ENCODE peak calls at places on chromosomes 16 and 17, in seven cellular contexts. X is adrenal gland; W is KBM-7; P is mesothelial cell of epicardium; T is T-helper 2 cell; S is kidney tubule cell; F is stimulated activated CD8-positive, alpha-beta memory T cell treated with anti-CD3 and anti-CD28 coated beads, Interleukin-12 subunit alpha, Interleukin-12 subunit beta, amount 100 ng/mL, for 4 hours. O is an unnamed sample.

GRCh38 chr17:72561266-72561665 is 440.4 kb downstream of the SOX9 start:
- DNase-seq in P (no peak), T (no peak), W (no peak), X (no peak), S (no peak), F (no peak), O (no peak)

GRCh38 chr16:66668777-66669444 is 27.6 kb downstream of the CMTM4 start:
- DNase-seq in X (no peak), W (no peak), T (no peak), S (no peak), P (no peak), F (no peak), O (no peak)

GRCh38 chr16:80051040-80051439 is 450.5 kb upstream of the MAF start:
- DNase-seq in X (no peak), P (no peak), T (no peak), W (no peak), F (no peak), S (no peak), O (no peak)

GRCh38 chr17:76281573-76282371 is 16.6 kb downstream of the UBALD2 start:
- DNase-seq in T (no peak), P (no peak), W (no peak), S (no peak), X (no peak), F (no peak), O (no peak)

GRCh38 chr17:65987988-65988387 is 203.9 kb downstream of the CEP112 start:
- DNase-seq in P (no peak), X (no peak), F (no peak), S (peak; percentile 58), W (peak; percentile 47), T (no peak), O (peak; percentile 55)

GRCh38 chr16:71407731-71408130 is 34.1 kb downstream of the TLE7 start:
- DNase-seq in P (no peak), F (no peak), W (peak; percentile 59), X (no peak), T (no peak), S (no peak), O (no peak)

GRCh38 chr16:82641336-82641984 is 14.7 kb downstream of the CDH13 start:
- DNase-seq in X (no peak), P (no peak), W (no peak), T (no peak), F (no peak), S (peak; percentile 42), O (peak; percentile 34)

GRCh38 chr16:3256146-3256875 is at the start of gene MEFV:
- DNase-seq in S (peak; percentile 32), T (no peak), X (no peak), W (no peak), F (no peak), P (no peak), O (peak; percentile 10)

GRCh38 chr16:56606071-56606687 is 2.2 kb upstream of the MT2A start:
- DNase-seq in X (peak; percentile 82), F (no peak), P (no peak), W (no peak), T (no peak), S (peak; percentile 79), O (peak; percentile 90)

GRCh38 chr17:2064980-2065785 is 10.3 kb downstream of the HIC1 start:
- DNase-seq in T (no peak), S (no peak), F (no peak), W (peak; percentile 75), X (no peak), P (no peak), O (peak; percentile 42)

O was measured in bronchial epithelial cell.